ENCODE peak calls at places on chromosomes 3 and 15, in nine cellular contexts. O is stimulated activated naive CD4-positive, alpha-beta T cell treated with Interleukin-2 at 50 U/mL for 16 hours; M is H1; S is GM12865; T is fibroblast of lung; C is HuH-7.5; L is stimulated activated CD4-positive, alpha-beta T cell treated with anti-CD3 and anti-CD28 coated beads, TNF-alpha, amount 100 ng/mL, for 4 hours; W is NT2/D1; Y is Caco-2. D is an unnamed sample.

GRCh38 chr3:3800685-3801509 is 1.7 kb downstream of the LRRN1 start:
- DNase-seq in Y (no peak), S (no peak), L (no peak), W (peak; percentile 11), O (no peak), C (peak; percentile 67), T (peak; percentile 29), M (no peak), D (no peak)

GRCh38 chr3:69203631-69204314 is 81.4 kb upstream of the LMOD3 start:
- DNase-seq in C (no peak), S (no peak), O (no peak), W (no peak), L (no peak), T (no peak), M (no peak), Y (no peak), D (no peak)

GRCh38 chr3:72187131-72187530 is 402.2 kb upstream of the PROK2 start:
- DNase-seq in W (no peak), S (peak; percentile 46), O (no peak), L (no peak), Y (no peak), C (peak; percentile 11), M (no peak), T (no peak), D (no peak)

GRCh38 chr3:195250473-195251251 is 20.3 kb downstream of the XXYLT1 start:
- DNase-seq in Y (no peak), W (no peak), L (no peak), C (no peak), T (no peak), O (no peak), S (peak; percentile 35), M (no peak), D (no peak)

GRCh38 chr3:108091498-108092259 is 848 bp upstream of the CD47 start:
- DNase-seq in C (no peak), L (peak; percentile 18), T (peak; percentile 35), M (no peak), O (no peak), W (no peak), Y (peak; percentile 12), S (no peak), D (no peak)

GRCh38 chr3:27507111-27507510 is 22.9 kb upstream of the SLC4A7 start:
- DNase-seq in T (no peak), S (no peak), W (no peak), L (no peak), O (no peak), C (no peak), M (no peak), Y (no peak), D (no peak)

GRCh38 chr15:67840747-67841634 is 1.1 kb upstream of the RNU6-1 start:
- DNase-seq in S (peak; percentile 50), M (no peak), C (peak; percentile 85), T (peak; percentile 58), W (no peak), L (no peak), O (no peak), Y (peak; percentile 42), D (peak; percentile 49)

GRCh38 chr3:177832862-177833261 is 635.6 kb upstream of the TBL1XR1 start:
- DNase-seq in T (no peak), W (no peak), O (no peak), M (no peak), S (no peak), Y (no peak), C (no peak), L (no peak), D (no peak)

GRCh38 chr15:99086327-99086667 is 18.6 kb upstream of the SYNM start:
- DNase-seq in W (no peak), C (no peak), M (no peak), Y (no peak), O (no peak), T (no peak), S (no peak), L (no peak), D (peak; percentile 28)

GRCh38 chr3:8204846-8205624 is 296.6 kb upstream of the LMCD1 start:
- DNase-seq in C (no peak), W (no peak), S (no peak), Y (no peak), T (peak; percentile 36), O (no peak), L (no peak), M (no peak), D (peak; percentile 74)

GRCh38 chr15:97806731-97807130 is 153.8 kb upstream of the ARRDC4 start:
- DNase-seq in M (no peak), L (no peak), W (no peak), S (no peak), T (no peak), Y (no peak), C (no peak), O (no peak), D (no peak)